ENCODE peak calls at places on chromosomes 12 and 14, in five cellular contexts. P is HepG2, O is HCT116, Z is H1, N is GM12878. C is an unnamed sample.
A peak's percentile ranks its signal among the peaks of the same experiment; 100 is the strongest.

GRCh38 chr14:74835607-74836250 is 40.2 kb downstream of the PROX2 start:
- DNase-seq in O (no peak), N (peak; percentile 23), Z (no peak), P (no peak), C (no peak)

GRCh38 chr12:49974231-49974675 is 1.5 kb downstream of the AQP6 start:
- DNase-seq in Z (peak; percentile 54), N (no peak), P (peak; percentile 58), O (no peak), C (no peak)

GRCh38 chr14:81437226-81437625 is 37.1 kb upstream of the STON2 start:
- DNase-seq in P (no peak), N (no peak), Z (no peak), O (no peak), C (no peak)

GRCh38 chr12:87931764-87932163 is 97.4 kb downstream of the C12orf50 start:
- DNase-seq in Z (no peak), N (no peak), O (no peak), P (no peak), C (no peak)

GRCh38 chr12:106292339-106292738 is 10.2 kb upstream of the TCP11L2 start:
- DNase-seq in N (no peak), Z (no peak), P (no peak), O (no peak), C (no peak)

GRCh38 chr12:92619730-92620684 is 82.8 kb upstream of the PLEKHG7 start:
- DNase-seq in P (no peak), N (no peak), O (no peak), Z (no peak), C (no peak)

GRCh38 chr14:90274808-90275454 is 18.6 kb downstream of the PSMC1 start:
- DNase-seq in N (no peak), Z (no peak), P (no peak), O (no peak), C (no peak)

GRCh38 chr14:95313707-95314106 is 6.0 kb downstream of the CLMN start:
- DNase-seq in N (no peak), Z (no peak), P (peak; percentile 61), O (no peak), C (no peak)

GRCh38 chr12:58176296-58176869 is 235.0 kb downstream of the ATP23 start:
- DNase-seq in O (peak; percentile 19), N (no peak), P (peak; percentile 49), Z (peak; percentile 64), C (no peak)

GRCh38 chr14:68807148-68807600 is 14.3 kb upstream of the ZFP36L1 start:
- DNase-seq in P (peak; percentile 58), Z (peak; percentile 40), O (no peak), N (no peak), C (no peak)

GRCh38 chr14:37036669-37037341 is 135.6 kb downstream of the SLC25A21 start:
- DNase-seq in Z (no peak), P (peak; percentile 33), N (no peak), O (no peak), C (no peak)

GRCh38 chr14:74475678-74476077 is 17.4 kb downstream of the NPC2 start:
- DNase-seq in Z (no peak), N (no peak), O (no peak), P (no peak), C (no peak)

GRCh38 chr12:90333384-90333783 is 621.6 kb downstream of the CCER1 start:
- DNase-seq in O (no peak), N (no peak), P (no peak), Z (no peak), C (no peak)

GRCh38 chr12:106078358-106079025 is 60.3 kb downstream of the NUAK1 start:
- DNase-seq in P (no peak), N (no peak), O (no peak), Z (no peak), C (no peak)

GRCh38 chr12:126430921-126431320 is 1365.7 kb downstream of the AACS start:
- DNase-seq in O (no peak), P (no peak), Z (no peak), N (no peak), C (no peak)

GRCh38 chr14:24219080-24219479 is 3.2 kb upstream of the MDP1 start:
- DNase-seq in O (no peak), P (no peak), Z (no peak), N (no peak), C (no peak)

GRCh38 chr12:93127582-93128331 is 198.7 kb upstream of the EEA1 start:
- DNase-seq in O (no peak), Z (peak; percentile 49), P (peak; percentile 98), N (no peak), C (peak; percentile 74)

GRCh38 chr14:105528859-105529505 is 2.6 kb downstream of the TMEM121 start:
- DNase-seq in Z (no peak), O (no peak), N (no peak), P (no peak), C (no peak)

GRCh38 chr14:72576258-72576657 is 317.6 kb downstream of the DPF3 start:
- DNase-seq in Z (no peak), N (no peak), P (no peak), O (no peak), C (no peak)

GRCh38 chr14:72578514-72578913 is 315.4 kb downstream of the DPF3 start:
- DNase-seq in Z (no peak), N (no peak), O (no peak), P (no peak), C (no peak)

GRCh38 chr14:72574687-72575086 is 319.2 kb downstream of the DPF3 start:
- DNase-seq in N (no peak), O (no peak), Z (no peak), P (no peak), C (no peak)

GRCh38 chr14:72573725-72574426 is 320.0 kb downstream of the DPF3 start:
- DNase-seq in N (no peak), O (no peak), P (no peak), Z (no peak), C (no peak)

DNA sequence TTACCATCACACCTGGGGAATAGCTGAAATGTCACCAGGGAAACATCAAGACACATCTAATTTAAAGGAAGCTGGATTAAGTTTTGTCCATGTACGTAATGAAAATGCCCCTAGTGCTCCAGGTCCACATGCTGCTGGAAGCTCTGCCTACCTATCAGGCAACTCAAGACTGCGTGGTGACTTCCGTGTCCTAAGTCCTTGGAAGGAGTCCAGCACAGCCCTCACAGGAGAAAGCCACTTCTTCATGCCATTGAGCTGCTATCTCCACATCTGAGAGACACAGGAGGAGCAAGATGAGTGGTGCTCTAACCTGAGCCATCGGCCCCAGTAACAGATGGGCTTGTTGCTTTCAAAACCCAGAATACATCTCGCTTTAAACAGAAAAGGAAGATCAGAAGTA is 316.4 kb downstream of the DPF3 start:
- DNase-seq in O (no peak), N (no peak), Z (no peak), P (no peak), C (no peak)
- TF ChIP-seq EZH2 in O (no peak), N (no peak), Z (no peak), P (no peak), C (no peak)

GRCh38 chr12:15886372-15887042 is 4.3 kb downstream of the STRAP start:
- DNase-seq in O (no peak), P (peak; percentile 70), Z (no peak), N (no peak), C (no peak)

GRCh38 chr12:15880721-15881120 is 1.5 kb upstream of the STRAP start:
- DNase-seq in O (no peak), N (no peak), Z (no peak), P (no peak), C (no peak)

GRCh38 chr12:15883536-15883935 is 1.3 kb downstream of the STRAP start:
- DNase-seq in Z (no peak), P (no peak), N (no peak), O (no peak), C (no peak)

GRCh38 chr12:15879413-15879812 is 2.8 kb upstream of the STRAP start:
- DNase-seq in Z (no peak), N (no peak), P (no peak), O (no peak), C (no peak)

GRCh38 chr12:15882055-15882971 is at the start of gene STRAP:
- DNase-seq in Z (peak; percentile 96), O (peak; percentile 94), N (peak; percentile 88), P (peak; percentile 93), C (peak; percentile 78)
- TF ChIP-seq POLR2AphosphoS5 in Z (peak; percentile 98), O (peak; percentile 99), N (peak; percentile 98), P (peak; percentile 94), C (peak; percentile 98)

DNA sequence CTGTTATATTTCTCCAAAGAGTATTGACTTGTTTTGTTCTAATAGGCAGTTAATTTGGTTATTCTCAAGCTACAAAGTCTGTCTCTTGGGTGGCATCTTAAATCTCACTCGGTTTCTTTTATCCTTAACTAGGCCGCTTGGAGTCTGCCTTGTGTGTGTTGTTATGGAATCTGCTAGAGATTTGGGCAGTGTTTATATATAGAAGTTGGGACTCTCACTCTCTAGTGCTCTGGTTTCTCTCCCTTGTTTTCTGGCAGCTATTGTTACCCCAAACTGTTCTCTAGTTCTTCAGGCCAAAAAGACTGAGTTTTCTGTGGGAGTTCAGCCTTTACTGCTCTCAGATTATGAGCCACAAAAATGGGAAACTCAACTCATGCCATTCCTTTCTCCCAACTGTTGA is 11.0 kb downstream of the PSMA6 start:
- DNase-seq in P (no peak), O (no peak), N (no peak), Z (no peak), C (no peak)
- H3K9ac ChIP-seq in P (no peak overlapping the region), O (no peak overlapping the region), N (no peak overlapping the region), Z (no peak overlapping the region), C (no peak overlapping the region)

DNA sequence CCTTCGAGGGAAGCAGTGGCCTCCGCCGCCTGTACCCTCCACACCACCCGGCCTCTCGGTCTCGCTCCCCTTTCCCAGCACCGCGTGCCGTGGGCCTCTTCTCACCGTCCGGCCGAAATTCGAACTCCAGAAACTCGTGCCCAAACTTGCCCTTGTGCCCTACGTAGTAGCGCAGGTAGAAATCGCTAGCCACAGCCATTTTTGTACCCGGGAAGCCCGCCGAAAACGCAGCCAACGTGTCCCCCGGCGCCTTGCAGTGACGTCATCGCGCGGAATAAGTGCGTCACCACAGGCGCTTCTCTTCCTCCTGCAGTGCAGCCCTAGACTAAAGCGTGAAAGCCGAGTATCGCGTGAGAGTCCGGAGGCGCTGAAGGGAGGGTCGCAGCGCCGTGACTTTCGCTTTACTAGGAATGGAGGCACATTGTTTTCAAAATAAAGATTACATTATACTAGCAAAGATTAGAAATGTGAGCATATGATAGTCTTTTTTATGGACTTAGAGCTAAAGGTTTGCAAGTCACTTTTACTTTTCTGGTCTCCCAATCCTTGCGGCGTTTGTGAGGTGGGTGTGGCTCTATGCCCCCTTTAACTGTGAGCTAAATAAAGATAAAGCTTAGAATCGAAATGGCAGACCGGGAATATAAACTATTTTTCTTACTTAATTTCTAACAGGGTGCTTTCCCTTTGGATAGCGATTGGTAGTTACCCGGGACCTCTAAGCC is at the start of gene MAGOHB:
- DNase-seq in P (peak; percentile 92), N (peak; percentile 90), Z (peak; percentile 100), O (peak; percentile 90), C (peak; percentile 79)
- TF ChIP-seq EZH2 in P (no peak), N (no peak), Z (no peak), O (no peak), C (no peak)

C was measured in SK-N-MC.